ENCODE peak calls at places on chromosomes 6 and 20, in seven cellular contexts. L, U, T, M, Z, Q and Y are unnamed samples.
A peak's percentile ranks its signal among the peaks of the same experiment; 100 is the strongest.

GRCh38 chr20:60009318-60009717 is 51.1 kb downstream of the CDH26 start:
- DNase-seq in L (peak; percentile 47), U (no peak), T (no peak), M (no peak), Z (no peak), Q (no peak), Y (no peak)

GRCh38 chr20:9225879-9226278 is 157.0 kb downstream of the PLCB4 start:
- DNase-seq in L (no peak), U (no peak), T (no peak), M (no peak), Z (no peak), Q (no peak), Y (no peak)

GRCh38 chr20:18362916-18363315 is 74.6 kb downstream of the ZNF133 start:
- DNase-seq in L (no peak), U (no peak), T (no peak), M (no peak), Z (no peak), Q (no peak), Y (no peak)

GRCh38 chr6:42452171-42453026 is 673 bp upstream of the TRERF1 start:
- DNase-seq in L (peak; percentile 81), U (peak; percentile 83), T (peak; percentile 73), M (peak; percentile 93), Z (peak; percentile 93), Q (no peak), Y (no peak)

GRCh38 chr6:144683216-144684070 is 398.3 kb downstream of the UTRN start:
- DNase-seq in L (no peak), U (no peak), T (no peak), M (no peak), Z (no peak), Q (no peak), Y (no peak)

GRCh38 chr20:43198607-43199006 is 8.9 kb upstream of the PTPRT start:
- DNase-seq in L (no peak), U (no peak), T (no peak), M (no peak), Z (no peak), Q (no peak), Y (no peak)

GRCh38 chr6:95973976-95974375 is 41.8 kb upstream of the FUT9 start:
- DNase-seq in L (no peak), U (no peak), T (no peak), M (no peak), Z (no peak), Q (no peak), Y (no peak)

GRCh38 chr6:3348821-3349220 is 90.1 kb downstream of the PSMG4 start:
- DNase-seq in L (no peak), U (no peak), T (no peak), M (no peak), Z (no peak), Q (no peak), Y (no peak)

GRCh38 chr20:61985096-61985495 is 80.6 kb downstream of the TAF4 start:
- DNase-seq in L (no peak), U (no peak), T (no peak), M (no peak), Z (no peak), Q (no peak), Y (no peak)

GRCh38 chr20:50054626-50055511 is 58.1 kb downstream of the UBE2V1 start:
- DNase-seq in L (no peak), U (no peak), T (peak; percentile 37), M (no peak), Z (peak; percentile 40), Q (no peak), Y (no peak)

GRCh38 chr20:5642155-5642981 is 107.8 kb upstream of the SHLD1 start:
- DNase-seq in L (no peak), U (no peak), T (no peak), M (no peak), Z (no peak), Q (no peak), Y (peak; percentile 59)

GRCh38 chr6:46484081-46484820 is 7.0 kb downstream of the RCAN2 start:
- DNase-seq in L (no peak), U (no peak), T (no peak), M (no peak), Z (no peak), Q (no peak), Y (no peak)

GRCh38 chr20:51128198-51128597 is 105.3 kb upstream of the KCNG1 start:
- DNase-seq in L (no peak), U (no peak), T (peak; percentile 29), M (no peak), Z (no peak), Q (no peak), Y (peak; percentile 52)

GRCh38 chr6:55902796-55903195 is 27.4 kb upstream of the BMP5 start:
- DNase-seq in L (no peak), U (no peak), T (peak; percentile 15), M (no peak), Z (no peak), Q (no peak), Y (no peak)

GRCh38 chr20:62923669-62924566 is 2.4 kb downstream of the DIDO1 start:
- DNase-seq in L (no peak), U (no peak), T (no peak), M (no peak), Z (no peak), Q (no peak), Y (no peak)

GRCh38 chr6:35385457-35386202 is 43.3 kb downstream of the PPARD start:
- DNase-seq in L (no peak), U (no peak), T (no peak), M (no peak), Z (no peak), Q (no peak), Y (no peak)

GRCh38 chr20:51529758-51530157 is 12.8 kb downstream of the NFATC2 start:
- DNase-seq in L (no peak), U (no peak), T (no peak), M (no peak), Z (no peak), Q (no peak), Y (no peak)

GRCh38 chr6:107488875-107489635 is 862 bp upstream of the SOBP start:
- DNase-seq in L (peak; percentile 69), U (no peak), T (peak; percentile 68), M (no peak), Z (peak; percentile 80), Q (peak; percentile 41), Y (no peak)

GRCh38 chr20:45503430-45503829 is 12.0 kb downstream of the SPINT3 start:
- DNase-seq in L (no peak), U (no peak), T (no peak), M (no peak), Z (no peak), Q (no peak), Y (no peak)

GRCh38 chr20:57421258-57422220 is 30.3 kb downstream of the RBM38 start:
- DNase-seq in L (no peak), U (no peak), T (no peak), M (no peak), Z (no peak), Q (no peak), Y (no peak)

GRCh38 chr6:7939864-7940228 is 29.3 kb upstream of the TXNDC5 start:
- DNase-seq in L (no peak), U (no peak), T (no peak), M (no peak), Z (peak; percentile 23), Q (no peak), Y (no peak)

GRCh38 chr6:73302339-73302738 is 39.3 kb upstream of the KHDC1 start:
- DNase-seq in L (no peak), U (no peak), T (no peak), M (no peak), Z (no peak), Q (no peak), Y (no peak)

GRCh38 chr20:36919715-36920333 is 31.7 kb downstream of the SAMHD1 start:
- DNase-seq in L (no peak), U (peak; percentile 27), T (peak; percentile 62), M (no peak), Z (peak; percentile 66), Q (no peak), Y (no peak)

GRCh38 chr20:1805816-1806215 is 89.4 kb upstream of the SIRPA start:
- DNase-seq in L (no peak), U (no peak), T (no peak), M (no peak), Z (no peak), Q (no peak), Y (no peak)